ENCODE peak calls at places on chromosomes 4 and X, in four cellular contexts. X is IMR-90, C is H1, E is mesendoderm. D is an unnamed sample.

GRCh38 chrX:77447339-77448149 is at the start of gene FGF16:
- DNase-seq in X (no peak), C (no peak), E (peak; percentile 31), D (no peak)

GRCh38 chrX:17706676-17707075 is 30.6 kb upstream of the SCML1 start:
- DNase-seq in X (peak; percentile 83), C (no peak), E (peak; percentile 56), D (peak; percentile 72)

GRCh38 chr4:76850010-76850441 is 47.9 kb downstream of the SOWAHB start:
- DNase-seq in X (peak; percentile 96), C (no peak), E (no peak), D (peak; percentile 80)

GRCh38 chr4:51870441-51871188 is 27.7 kb downstream of the DCUN1D4 start:
- DNase-seq in X (peak; percentile 56), C (no peak), E (no peak), D (no peak)

GRCh38 chrX:107713205-107714195 is 62.1 kb downstream of the TSC22D3 start:
- DNase-seq in X (no peak), C (no peak), E (no peak), D (peak; percentile 21)

GRCh38 chr4:95742872-95743271 is 97.0 kb upstream of the PDHA2 start:
- DNase-seq in X (no peak), C (no peak), E (no peak), D (no peak)

GRCh38 chr4:13368262-13368661 is 115.9 kb downstream of the RAB28 start:
- DNase-seq in X (peak; percentile 12), C (no peak), E (peak; percentile 15), D (no peak)

GRCh38 chr4:14143892-14144291 is 516.4 kb upstream of the BOD1L1 start:
- DNase-seq in X (peak; percentile 6), C (no peak), E (peak; percentile 42), D (no peak)

GRCh38 chr4:23630110-23630509 is 259.7 kb downstream of the PPARGC1A start:
- DNase-seq in X (no peak), C (no peak), E (peak; percentile 87), D (no peak)

GRCh38 chr4:1105067-1105466 is 8.3 kb downstream of the RNF212 start:
- DNase-seq in X (no peak), C (no peak), E (no peak), D (no peak)
- H2BK15ac ChIP-seq in X (no peak overlapping the region), C (no peak overlapping the region), E (no peak overlapping the region), D (no peak overlapping the region)

GRCh38 chr4:169070895-169071218 is 60.8 kb upstream of the CBR4 start:
- DNase-seq in X (no peak), C (no peak), E (peak; percentile 32), D (no peak)
- H3K9ac ChIP-seq in X (no peak overlapping the region), C (no peak overlapping the region), E (no peak overlapping the region), D (peak overlapping the region; percentile 59)

GRCh38 chr4:169136330-169136729 is 126.3 kb upstream of the CBR4 start:
- DNase-seq in X (no peak), C (no peak), E (no peak), D (no peak)
- H3K23ac ChIP-seq in X (no peak overlapping the region), C (no peak overlapping the region), E (no peak overlapping the region), D (no peak overlapping the region)

DNA sequence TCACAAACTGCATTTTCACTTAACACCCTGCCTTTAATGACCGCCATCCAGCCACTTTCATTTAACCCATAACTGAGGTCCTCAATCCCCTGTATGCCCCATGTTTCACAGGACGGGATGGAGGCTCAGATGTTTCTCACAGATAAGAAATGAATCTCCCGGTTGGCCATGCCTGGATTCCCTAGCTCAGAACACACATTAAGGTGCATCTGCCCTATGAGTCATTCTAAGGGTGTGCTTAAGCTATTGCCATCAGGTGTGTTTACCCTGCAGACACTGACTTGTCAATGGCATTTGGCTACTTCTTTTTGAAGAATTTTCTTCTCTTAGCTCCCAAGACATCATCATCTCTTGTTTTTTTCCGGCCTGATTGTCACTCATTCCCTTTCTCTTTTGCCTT is 222.6 kb upstream of the SMIM31 start:
- DNase-seq in X (no peak), C (no peak), E (no peak), D (no peak)
- H2BK15ac ChIP-seq in X (no peak overlapping the region), C (peak overlapping the region; percentile 88), E (no peak overlapping the region), D (no peak overlapping the region)